ENCODE peak calls at places on chromosomes 7 and 10, in nine cellular contexts. F is NCI-H2107; Y is stimulated activated CD4-positive, alpha-beta T cell treated with anti-CD3 and anti-CD28 coated beads, Interleukin-1b, Interleukin-23, amount 100 ng/mL, for 24 hours; G is adrenal gland; Z is activated naive CD4-positive, alpha-beta T cell; Q is NCI-H526; T is GM23248; P is left ventricle myocardium superior; I is T-helper 17 cell. L is an unnamed sample.

GRCh38 chr7:47091141-47091540 is 490.8 kb downstream of the TNS3 start:
- DNase-seq in F (no peak), Y (no peak), G (no peak), Z (no peak), Q (no peak), T (peak; percentile 67), P (no peak), I (no peak), L (no peak)

GRCh38 chr7:2046581-2047271 is 186.0 kb downstream of the MAD1L1 start:
- DNase-seq in F (no peak), Y (no peak), G (no peak), Z (no peak), Q (no peak), T (no peak), P (peak; percentile 25), I (no peak), L (no peak)

GRCh38 chr7:46784746-46785145 is 797.2 kb downstream of the TNS3 start:
- DNase-seq in F (no peak), Y (no peak), G (no peak), Z (no peak), Q (no peak), T (peak; percentile 67), P (no peak), I (no peak), L (no peak)

GRCh38 chr7:139111147-139111546 is 1.6 kb upstream of the ZC3HAV1 start:
- DNase-seq in F (no peak), Y (no peak), G (no peak), Z (no peak), Q (no peak), T (no peak), P (no peak), I (no peak), L (no peak)

GRCh38 chr7:136163333-136163732 is 186.2 kb upstream of the MTPN start:
- DNase-seq in F (no peak), Y (no peak), G (no peak), Z (no peak), Q (no peak), T (no peak), P (no peak), I (no peak), L (no peak)

GRCh38 chr7:42378149-42378548 is 141.1 kb upstream of the GLI3 start:
- DNase-seq in F (no peak), Y (no peak), G (no peak), Z (no peak), Q (no peak), T (no peak), P (no peak), I (no peak), L (no peak)

GRCh38 chr7:39741942-39742623 is 118.7 kb downstream of the RALA start:
- DNase-seq in F (peak; percentile 59), Y (no peak), G (no peak), Z (no peak), Q (peak; percentile 9), T (peak; percentile 32), P (peak; percentile 69), I (peak; percentile 19), L (peak; percentile 54)

GRCh38 chr7:44224216-44224950 is 23.6 kb downstream of the YKT6 start:
- DNase-seq in F (no peak), Y (no peak), G (no peak), Z (no peak), Q (no peak), T (no peak), P (no peak), I (no peak), L (no peak)

GRCh38 chr10:5488272-5489161 is 10.9 kb downstream of the CALML5 start:
- DNase-seq in F (peak; percentile 8), Y (no peak), G (no peak), Z (no peak), Q (no peak), T (no peak), P (no peak), I (no peak), L (no peak)

GRCh38 chr10:105706281-105707026 is 1065.4 kb downstream of the SORCS3 start:
- DNase-seq in F (no peak), Y (no peak), G (no peak), Z (no peak), Q (no peak), T (no peak), P (no peak), I (no peak), L (no peak)

GRCh38 chr10:79425074-79425532 is 20.3 kb downstream of the ZCCHC24 start:
- DNase-seq in F (no peak), Y (no peak), G (no peak), Z (no peak), Q (no peak), T (no peak), P (no peak), I (no peak), L (no peak)

GRCh38 chr10:86306628-86307278 is 59.8 kb downstream of the GRID1 start:
- DNase-seq in F (no peak), Y (no peak), G (no peak), Z (no peak), Q (no peak), T (peak; percentile 33), P (no peak), I (no peak), L (no peak)

GRCh38 chr7:117122536-117122935 is 169.2 kb downstream of the ST7 start:
- DNase-seq in F (no peak), Y (no peak), G (no peak), Z (no peak), Q (no peak), T (no peak), P (no peak), I (no peak), L (no peak)

GRCh38 chr7:70565723-70566122 is 566.2 kb upstream of the GALNT17 start:
- DNase-seq in F (no peak), Y (no peak), G (no peak), Z (no peak), Q (no peak), T (no peak), P (no peak), I (no peak), L (no peak)

GRCh38 chr7:70579397-70580097 is 552.4 kb upstream of the GALNT17 start:
- DNase-seq in F (no peak), Y (no peak), G (no peak), Z (no peak), Q (no peak), T (no peak), P (no peak), I (no peak), L (no peak)

GRCh38 chr7:54349259-54349658 is 192.9 kb upstream of the VSTM2A start:
- DNase-seq in F (no peak), Y (no peak), G (no peak), Z (no peak), Q (no peak), T (no peak), P (no peak), I (no peak), L (no peak)

GRCh38 chr10:56370217-56371113 is 9.4 kb upstream of the ZWINT start:
- DNase-seq in F (no peak), Y (no peak), G (no peak), Z (no peak), Q (no peak), T (no peak), P (no peak), I (no peak), L (no peak)

GRCh38 chr7:3210531-3210930 is 90.5 kb upstream of the SDK1 start:
- DNase-seq in F (no peak), Y (no peak), G (no peak), Z (no peak), Q (no peak), T (no peak), P (no peak), I (no peak), L (no peak)

GRCh38 chr10:78343266-78343665 is 309.6 kb downstream of the RPS24 start:
- DNase-seq in F (no peak), Y (no peak), G (no peak), Z (no peak), Q (no peak), T (no peak), P (no peak), I (no peak), L (no peak)

GRCh38 chr7:5425507-5426225 is 2.0 kb upstream of the TNRC18 start:
- DNase-seq in F (peak; percentile 66), Y (no peak), G (peak; percentile 71), Z (no peak), Q (peak; percentile 88), T (peak; percentile 94), P (peak; percentile 79), I (no peak), L (no peak)

GRCh38 chr10:119597405-119598186 is 832 bp upstream of the TIAL1 start:
- DNase-seq in F (no peak), Y (no peak), G (no peak), Z (no peak), Q (no peak), T (no peak), P (no peak), I (no peak), L (no peak)

GRCh38 chr7:44279286-44279685 is 46.1 kb downstream of the CAMK2B start:
- DNase-seq in F (no peak), Y (no peak), G (no peak), Z (no peak), Q (no peak), T (no peak), P (peak; percentile 20), I (no peak), L (no peak)

L was measured in CD8-positive, alpha-beta memory T cell.